ENCODE peak calls at places on chromosomes 12 and 14, in six cellular contexts. C, K, U, I, A and S are unnamed samples.

GRCh38 chr12:75560167-75560566 is 48.8 kb upstream of the KRR1 start:
- DNase-seq in C (peak), K (peak), U (no peak), I (no peak), A (no peak), S (no peak)

GRCh38 chr12:105581420-105581819 is 250.9 kb downstream of the C12orf75 start:
- DNase-seq in C (no peak), K (no peak), U (no peak), I (no peak), A (no peak), S (no peak)

GRCh38 chr14:87109271-87109670 is 883.7 kb downstream of the GALC start:
- DNase-seq in C (no peak), K (no peak), U (no peak), I (no peak), A (no peak), S (no peak)

GRCh38 chr14:103131580-103131979 is 8.3 kb downstream of the TNFAIP2 start:
- DNase-seq in C (no peak), K (no peak), U (no peak), I (no peak), A (no peak), S (no peak)

GRCh38 chr12:25130741-25131188 is 64.2 kb downstream of the DNAI7 start:
- DNase-seq in C (peak), K (peak), U (no peak), I (peak), A (no peak), S (no peak)

GRCh38 chr14:89067293-89067972 is 243.0 kb downstream of the TTC8 start:
- DNase-seq in C (peak), K (no peak), U (no peak), I (no peak), A (no peak), S (no peak)

GRCh38 chr12:113371808-113372207 is 13.4 kb downstream of the PLBD2 start:
- DNase-seq in C (no peak), K (no peak), U (no peak), I (no peak), A (no peak), S (no peak)

GRCh38 chr12:114481200-114481535 is 75.2 kb upstream of the TBX5 start:
- DNase-seq in C (peak), K (no peak), U (no peak), I (no peak), A (no peak), S (peak)

GRCh38 chr14:101116486-101117130 is 213.1 kb upstream of the RTL1 start:
- DNase-seq in C (no peak), K (no peak), U (no peak), I (no peak), A (no peak), S (no peak)

GRCh38 chr12:69513297-69513696 is 43.1 kb downstream of the FRS2 start:
- DNase-seq in C (no peak), K (no peak), U (no peak), I (no peak), A (no peak), S (no peak)

GRCh38 chr14:60622210-60622919 is 26.9 kb downstream of the SIX1 start:
- DNase-seq in C (no peak), K (no peak), U (no peak), I (no peak), A (no peak), S (no peak)

GRCh38 chr14:46717211-46717610 is 65.6 kb upstream of the RPL10L start:
- DNase-seq in C (no peak), K (no peak), U (no peak), I (no peak), A (no peak), S (no peak)

GRCh38 chr14:55077155-55077554 is 25.7 kb downstream of the MAPK1IP1L start:
- DNase-seq in C (peak), K (peak), U (no peak), I (no peak), A (no peak), S (no peak)

GRCh38 chr12:6700646-6701051 is at the start of gene PIANP:
- DNase-seq in C (peak), K (no peak), U (no peak), I (peak), A (no peak), S (peak)

GRCh38 chr12:5512585-5512970 is 80.7 kb downstream of the NTF3 start:
- DNase-seq in C (no peak), K (no peak), U (no peak), I (no peak), A (no peak), S (no peak)

GRCh38 chr12:45388545-45388944 is 172.7 kb downstream of the ANO6 start:
- DNase-seq in C (peak), K (peak), U (no peak), I (peak), A (no peak), S (no peak)

GRCh38 chr12:113889076-113889475 is 77.0 kb downstream of the RBM19 start:
- DNase-seq in C (peak), K (peak), U (no peak), I (no peak), A (no peak), S (no peak)

GRCh38 chr14:54446201-54446693 is 5.1 kb upstream of the CNIH1 start:
- DNase-seq in C (no peak), K (no peak), U (no peak), I (no peak), A (no peak), S (no peak)

GRCh38 chr14:69299286-69300035 is 39.5 kb downstream of the GALNT16 start:
- DNase-seq in C (peak), K (no peak), U (no peak), I (no peak), A (no peak), S (peak)

GRCh38 chr12:102462803-102463499 is 17.4 kb downstream of the IGF1 start:
- DNase-seq in C (no peak), K (no peak), U (no peak), I (no peak), A (no peak), S (no peak)

GRCh38 chr12:91009319-91009950 is 4.7 kb upstream of the EPYC start:
- DNase-seq in C (no peak), K (no peak), U (peak), I (no peak), A (no peak), S (no peak)

GRCh38 chr12:29611906-29612305 is 114.4 kb upstream of the OVCH1 start:
- DNase-seq in C (no peak), K (no peak), U (no peak), I (no peak), A (no peak), S (no peak)

GRCh38 chr12:94481734-94482133 is 22.1 kb upstream of the CEP83 start:
- DNase-seq in C (no peak), K (no peak), U (no peak), I (no peak), A (no peak), S (no peak)

GRCh38 chr12:93662961-93663728 is 14.0 kb upstream of the CRADD start:
- DNase-seq in C (no peak), K (peak), U (no peak), I (no peak), A (no peak), S (no peak)

GRCh38 chr12:121804417-121805111 is 755 bp downstream of the SETD1B start:
- DNase-seq in C (no peak), K (peak), U (no peak), I (no peak), A (no peak), S (no peak)
- TF ChIP-seq CREB1 in C (no peak), K (no peak), U (no peak), I (no peak), A (no peak), S (no peak)

DNA sequence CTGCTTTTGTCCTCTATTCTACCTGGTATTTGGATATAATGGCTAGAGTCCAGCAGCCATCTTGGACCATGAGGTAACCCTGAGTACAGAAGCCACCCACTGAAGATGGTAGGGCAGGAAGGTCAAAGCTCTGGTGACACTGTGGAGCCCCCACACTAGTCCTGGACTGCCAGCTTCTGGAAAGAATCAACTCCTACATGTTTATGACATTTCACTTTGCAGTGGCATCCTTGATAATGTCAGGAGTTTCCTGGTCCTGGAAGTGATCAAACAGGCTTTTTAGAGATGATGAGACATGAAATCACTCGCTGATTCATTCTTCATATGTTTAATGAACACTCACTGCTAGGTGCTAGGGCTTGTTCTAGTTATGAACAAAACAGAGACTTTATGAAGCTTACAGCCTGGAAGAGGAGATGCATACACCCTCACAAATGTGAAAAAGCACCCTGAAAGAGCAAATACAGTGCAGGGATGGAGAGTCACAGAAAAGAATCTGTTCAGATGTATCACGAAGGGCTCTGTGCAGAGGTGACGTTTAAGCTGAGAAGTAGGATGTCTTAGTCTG is 15.8 kb upstream of the HNF1A start:
- DNase-seq in C (no peak), K (no peak), U (no peak), I (no peak), A (no peak), S (no peak)
- TF ChIP-seq CREB1 in C (no peak), K (no peak), U (no peak), I (no peak), A (no peak), S (no peak)

DNA sequence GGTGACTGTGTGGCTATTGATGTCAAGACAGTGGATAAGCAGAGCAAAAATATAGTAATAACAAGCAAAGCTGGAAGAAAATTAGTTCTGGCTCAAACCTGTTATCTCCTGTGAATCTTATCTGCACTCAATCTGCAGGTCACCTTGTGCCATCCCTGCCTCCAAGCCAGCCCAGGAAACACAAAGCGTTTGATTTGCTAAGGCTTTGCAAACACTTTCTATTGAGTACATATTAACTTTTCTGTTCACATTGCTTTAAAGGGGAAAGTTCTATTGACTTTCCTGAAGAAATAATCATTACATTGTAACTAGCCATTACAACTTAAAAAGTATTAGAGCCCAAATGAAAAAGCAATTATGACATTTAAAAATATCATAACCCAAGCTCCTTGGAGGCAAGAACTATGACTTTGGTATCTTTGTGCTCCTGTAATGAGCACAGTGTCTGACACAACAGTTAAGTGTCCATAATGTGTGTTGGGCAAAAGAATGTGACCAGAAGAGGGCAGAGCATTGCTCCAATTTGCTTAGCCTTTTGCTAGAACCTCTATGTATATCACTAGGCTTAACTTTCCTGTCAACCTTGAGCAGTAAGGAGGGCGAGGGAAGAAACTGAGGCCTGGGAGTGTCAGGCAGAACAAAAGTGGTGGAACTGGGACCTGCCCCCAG is 24.7 kb downstream of the SERPINA3 start:
- DNase-seq in C (peak), K (peak), U (no peak), I (no peak), A (no peak), S (no peak)
- TF ChIP-seq CREB1 in C (no peak), K (no peak), U (no peak), I (no peak), A (no peak), S (no peak)

GRCh38 chr14:74622257-74622656 is 10.2 kb upstream of the LTBP2 start:
- DNase-seq in C (no peak), K (no peak), U (no peak), I (no peak), A (no peak), S (no peak)

GRCh38 chr14:74621556-74621955 is 9.5 kb upstream of the LTBP2 start:
- DNase-seq in C (no peak), K (no peak), U (no peak), I (no peak), A (no peak), S (no peak)

GRCh38 chr14:74619672-74620131 is 7.7 kb upstream of the LTBP2 start:
- DNase-seq in C (no peak), K (peak), U (no peak), I (peak), A (no peak), S (no peak)

GRCh38 chr14:74620923-74621322 is 8.9 kb upstream of the LTBP2 start:
- DNase-seq in C (no peak), K (no peak), U (no peak), I (no peak), A (no peak), S (no peak)

DNA sequence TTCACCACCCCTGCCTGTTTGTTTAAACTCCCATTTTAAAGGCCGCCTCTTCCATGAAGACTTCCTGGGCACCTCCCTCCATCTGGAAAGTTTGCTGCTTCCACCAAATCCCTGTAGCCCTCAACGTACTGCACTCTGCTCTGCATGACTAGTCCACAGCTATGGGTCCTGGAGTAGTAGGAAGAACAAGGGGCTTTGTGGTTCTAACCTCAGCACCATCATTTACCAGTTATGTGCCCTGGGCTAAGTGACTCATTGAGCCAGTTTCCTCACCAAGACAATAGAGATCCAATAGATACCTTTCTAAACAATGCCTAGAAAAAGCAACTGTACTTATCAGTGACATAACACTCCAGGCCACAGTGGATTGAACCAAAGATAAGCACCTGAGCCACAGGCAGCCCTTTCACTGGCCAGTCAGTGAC is 8.5 kb upstream of the LTBP2 start:
- DNase-seq in C (no peak), K (peak), U (no peak), I (peak), A (no peak), S (no peak)
- TF ChIP-seq CREB1 in C (no peak), K (no peak), U (no peak), I (no peak), A (no peak), S (no peak)

GRCh38 chr14:44795725-44796124 is 166.0 kb downstream of the KLHL28 start:
- DNase-seq in C (peak), K (no peak), U (no peak), I (no peak), A (no peak), S (peak)
- TF ChIP-seq CREB1 in C (no peak), K (no peak), U (no peak), I (no peak), A (no peak), S (no peak)

GRCh38 chr12:3130053-3130805 is 53.0 kb downstream of the TSPAN9 start:
- DNase-seq in C (no peak), K (no peak), U (no peak), I (no peak), A (no peak), S (no peak)
- TF ChIP-seq CREB1 in C (no peak), K (no peak), U (no peak), I (no peak), A (no peak), S (no peak)

GRCh38 chr12:15924956-15925355 is 13.8 kb downstream of the DERA start:
- DNase-seq in C (no peak), K (no peak), U (no peak), I (no peak), A (no peak), S (no peak)
- TF ChIP-seq CREB1 in C (no peak), K (no peak), U (no peak), I (no peak), A (no peak), S (no peak)

GRCh38 chr14:44979740-44980346 is 17.9 kb downstream of the TOGARAM1 start:
- DNase-seq in C (no peak), K (no peak), U (no peak), I (no peak), A (no peak), S (no peak)
- TF ChIP-seq CREB1 in C (no peak), K (no peak), U (no peak), I (no peak), A (no peak), S (no peak)

DNA sequence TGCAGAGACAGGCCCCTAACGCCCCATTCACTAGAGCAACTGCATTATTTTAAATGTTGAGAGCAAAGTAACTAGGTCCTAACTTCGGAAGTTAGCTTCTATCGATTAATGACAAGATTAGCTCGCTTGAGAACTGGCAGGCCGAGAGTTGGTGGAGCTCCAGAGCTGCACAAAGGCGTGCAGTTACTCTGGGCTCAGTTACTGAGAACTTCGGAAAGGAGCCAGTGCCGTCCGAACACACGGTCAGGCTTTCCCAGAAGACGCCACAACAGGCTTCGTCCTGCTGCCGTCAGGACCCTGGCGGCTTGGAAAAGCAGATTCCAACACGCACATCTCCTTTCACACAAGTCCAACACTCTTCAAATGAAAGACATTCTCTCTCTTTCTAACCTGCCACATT is 45.4 kb upstream of the TESC start:
- DNase-seq in C (no peak), K (no peak), U (no peak), I (no peak), A (no peak), S (no peak)
- TF ChIP-seq CREB1 in C (no peak), K (no peak), U (no peak), I (no peak), A (no peak), S (no peak)

GRCh38 chr12:126932156-126932555 is 1334.8 kb upstream of the TMEM132C start:
- DNase-seq in C (no peak), K (no peak), U (no peak), I (no peak), A (no peak), S (no peak)

GRCh38 chr12:126937431-126937830 is 1329.5 kb upstream of the TMEM132C start:
- DNase-seq in C (no peak), K (no peak), U (no peak), I (no peak), A (no peak), S (no peak)

GRCh38 chr12:126935435-126935834 is 1331.5 kb upstream of the TMEM132C start:
- DNase-seq in C (no peak), K (no peak), U (no peak), I (no peak), A (no peak), S (no peak)

GRCh38 chr12:126936181-126936851 is 1330.7 kb upstream of the TMEM132C start:
- DNase-seq in C (no peak), K (no peak), U (peak), I (no peak), A (no peak), S (no peak)
- TF ChIP-seq CREB1 in C (no peak), K (no peak), U (no peak), I (no peak), A (no peak), S (no peak)